ENCODE peak calls at places on chromosomes 1 and 21, in four cellular contexts. One of them, this sample, is unnamed.

GRCh38 chr1:43247256-43247921 is 22.4 kb upstream of the TMEM125 start:
- DNase-seq in RWPE1: no peak
- DNase-seq in Peyer's patch: no peak
- DNase-seq in left ventricle myocardium inferior: no peak
- DNase-seq in this sample: no peak

GRCh38 chr1:47415728-47416318 is at the start of gene FOXE3:
- DNase-seq in RWPE1: no peak
- DNase-seq in Peyer's patch: no peak
- DNase-seq in left ventricle myocardium inferior: no peak
- DNase-seq in this sample: no peak

GRCh38 chr1:52159033-52159789 is 17.3 kb downstream of the ZFYVE9 start:
- DNase-seq in RWPE1: peak
- DNase-seq in Peyer's patch: no peak
- DNase-seq in left ventricle myocardium inferior: no peak
- DNase-seq in this sample: no peak

GRCh38 chr1:228647523-228648444 is 87.5 kb upstream of the RHOU start:
- DNase-seq in RWPE1: peak
- DNase-seq in Peyer's patch: no peak
- DNase-seq in left ventricle myocardium inferior: peak
- DNase-seq in this sample: peak

GRCh38 chr1:65002508-65003315 is 36.4 kb upstream of the JAK1 start:
- DNase-seq in RWPE1: peak
- DNase-seq in Peyer's patch: peak
- DNase-seq in left ventricle myocardium inferior: peak
- DNase-seq in this sample: peak

GRCh38 chr1:187696092-187696491 is 867.3 kb downstream of the PLA2G4A start:
- DNase-seq in RWPE1: no peak
- DNase-seq in Peyer's patch: no peak
- DNase-seq in left ventricle myocardium inferior: no peak
- DNase-seq in this sample: no peak

GRCh38 chr21:33396966-33397365 is 6.2 kb upstream of the IFNGR2 start:
- DNase-seq in RWPE1: no peak
- DNase-seq in Peyer's patch: no peak
- DNase-seq in left ventricle myocardium inferior: peak
- DNase-seq in this sample: no peak

GRCh38 chr1:38780133-38780532 is 79.4 kb downstream of the RRAGC start:
- DNase-seq in RWPE1: no peak
- DNase-seq in Peyer's patch: no peak
- DNase-seq in left ventricle myocardium inferior: no peak
- DNase-seq in this sample: no peak

GRCh38 chr1:79603862-79604261 is 597.3 kb upstream of the ADGRL4 start:
- DNase-seq in RWPE1: no peak
- DNase-seq in Peyer's patch: no peak
- DNase-seq in left ventricle myocardium inferior: no peak
- DNase-seq in this sample: no peak

GRCh38 chr1:245751111-245751510 is 596.3 kb downstream of the KIF26B start:
- DNase-seq in RWPE1: no peak
- DNase-seq in Peyer's patch: no peak
- DNase-seq in left ventricle myocardium inferior: no peak
- DNase-seq in this sample: no peak

GRCh38 chr1:51750218-51750617 is 128.3 kb downstream of the NRDC start:
- DNase-seq in RWPE1: no peak
- DNase-seq in Peyer's patch: no peak
- DNase-seq in left ventricle myocardium inferior: no peak
- DNase-seq in this sample: no peak

GRCh38 chr1:180002437-180002836 is 47.8 kb downstream of the CEP350 start:
- DNase-seq in RWPE1: no peak
- DNase-seq in Peyer's patch: no peak
- DNase-seq in left ventricle myocardium inferior: no peak
- DNase-seq in this sample: no peak

GRCh38 chr1:22567176-22567575 is 3.9 kb downstream of the EPHA8 start:
- DNase-seq in RWPE1: no peak
- DNase-seq in Peyer's patch: no peak
- DNase-seq in left ventricle myocardium inferior: no peak
- DNase-seq in this sample: no peak

GRCh38 chr1:59684698-59685097 is 130.1 kb upstream of the HOOK1 start:
- DNase-seq in RWPE1: no peak
- DNase-seq in Peyer's patch: no peak
- DNase-seq in left ventricle myocardium inferior: no peak
- DNase-seq in this sample: no peak

GRCh38 chr1:99767996-99768524 is 1.6 kb upstream of the FRRS1 start:
- DNase-seq in RWPE1: no peak
- DNase-seq in Peyer's patch: no peak
- DNase-seq in left ventricle myocardium inferior: no peak
- DNase-seq in this sample: no peak

GRCh38 chr1:198283222-198283621 is 126.4 kb downstream of the NEK7 start:
- DNase-seq in RWPE1: no peak
- DNase-seq in Peyer's patch: no peak
- DNase-seq in left ventricle myocardium inferior: no peak
- DNase-seq in this sample: no peak

GRCh38 chr1:245079021-245079609 is 75.7 kb upstream of the KIF26B start:
- DNase-seq in RWPE1: peak
- DNase-seq in Peyer's patch: no peak
- DNase-seq in left ventricle myocardium inferior: no peak
- DNase-seq in this sample: no peak

GRCh38 chr1:91427741-91428140 is 23.1 kb upstream of the HFM1 start:
- DNase-seq in RWPE1: no peak
- DNase-seq in Peyer's patch: no peak
- DNase-seq in left ventricle myocardium inferior: no peak
- DNase-seq in this sample: no peak

GRCh38 chr1:226181996-226182714 is 4.4 kb downstream of the ACBD3 start:
- DNase-seq in RWPE1: peak
- DNase-seq in Peyer's patch: peak
- DNase-seq in left ventricle myocardium inferior: peak
- DNase-seq in this sample: peak

GRCh38 chr1:220363196-220363831 is 91.1 kb upstream of the RAB3GAP2 start:
- DNase-seq in RWPE1: peak
- DNase-seq in Peyer's patch: no peak
- DNase-seq in left ventricle myocardium inferior: no peak
- DNase-seq in this sample: no peak

GRCh38 chr1:114770989-114771388 is 9.5 kb downstream of the SIKE1 start:
- DNase-seq in RWPE1: no peak
- DNase-seq in Peyer's patch: no peak
- DNase-seq in left ventricle myocardium inferior: no peak
- DNase-seq in this sample: no peak

GRCh38 chr1:53317651-53318539 is 10.0 kb downstream of the LRP8 start:
- DNase-seq in RWPE1: no peak
- DNase-seq in Peyer's patch: no peak
- DNase-seq in left ventricle myocardium inferior: no peak
- DNase-seq in this sample: no peak

GRCh38 chr1:170145691-170146676 is at the start of gene NTMT2:
- DNase-seq in RWPE1: no peak
- DNase-seq in Peyer's patch: no peak
- DNase-seq in left ventricle myocardium inferior: peak
- DNase-seq in this sample: no peak

GRCh38 chr1:202084791-202085681 is 37.7 kb upstream of the GPR37L1 start:
- DNase-seq in RWPE1: no peak
- DNase-seq in Peyer's patch: no peak
- DNase-seq in left ventricle myocardium inferior: no peak
- DNase-seq in this sample: no peak

GRCh38 chr1:248618878-248619277 is 16.0 kb downstream of the OR2T11 start:
- DNase-seq in RWPE1: no peak
- DNase-seq in Peyer's patch: peak
- DNase-seq in left ventricle myocardium inferior: peak
- DNase-seq in this sample: no peak

GRCh38 chr1:168991667-168992475 is 114.6 kb upstream of the ATP1B1 start:
- DNase-seq in RWPE1: peak
- DNase-seq in Peyer's patch: no peak
- DNase-seq in left ventricle myocardium inferior: no peak
- DNase-seq in this sample: no peak

DNA sequence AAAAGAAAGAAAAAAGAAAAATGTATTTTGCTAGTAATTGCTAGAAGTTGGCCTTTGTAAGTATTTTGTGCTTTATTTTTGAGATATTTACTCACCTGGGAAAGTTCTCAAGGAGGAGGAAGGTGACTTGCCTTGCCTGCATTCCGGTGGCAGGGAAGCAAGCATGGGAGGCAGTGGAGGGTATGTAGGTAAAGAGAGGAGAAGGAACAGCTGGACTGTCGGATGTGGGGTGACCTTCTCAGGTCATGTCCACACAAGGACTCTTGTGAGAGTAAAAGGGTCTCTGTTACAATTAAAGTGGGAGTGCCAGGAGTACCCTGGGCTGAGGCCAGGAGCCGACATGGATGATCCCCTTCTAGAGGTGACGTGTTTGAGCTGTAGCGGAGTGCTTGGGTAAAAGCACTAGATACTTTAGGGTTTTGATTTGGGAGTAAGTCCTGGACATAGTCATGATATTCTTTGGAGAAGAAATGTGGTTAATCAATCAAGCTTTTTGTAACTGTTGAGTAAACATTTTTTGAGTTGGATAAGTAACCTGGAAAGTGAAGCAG is 25.1 kb downstream of the UBE4B start:
- DNase-seq in RWPE1: no peak
- DNase-seq in Peyer's patch: no peak
- DNase-seq in left ventricle myocardium inferior: no peak
- DNase-seq in this sample: no peak
- H3K27ac ChIP-seq in RWPE1: peak
- H3K27ac ChIP-seq in Peyer's patch: no peak
- H3K27ac ChIP-seq in left ventricle myocardium inferior: peak
- H3K27ac ChIP-seq in this sample: no peak

GRCh38 chr21:25934130-25934529 is 199.4 kb downstream of the GABPA start:
- DNase-seq in RWPE1: no peak
- DNase-seq in Peyer's patch: no peak
- DNase-seq in left ventricle myocardium inferior: no peak
- DNase-seq in this sample: no peak
- H3K27ac ChIP-seq in RWPE1: peak
- H3K27ac ChIP-seq in Peyer's patch: peak
- H3K27ac ChIP-seq in left ventricle myocardium inferior: peak
- H3K27ac ChIP-seq in this sample: no peak

DNA sequence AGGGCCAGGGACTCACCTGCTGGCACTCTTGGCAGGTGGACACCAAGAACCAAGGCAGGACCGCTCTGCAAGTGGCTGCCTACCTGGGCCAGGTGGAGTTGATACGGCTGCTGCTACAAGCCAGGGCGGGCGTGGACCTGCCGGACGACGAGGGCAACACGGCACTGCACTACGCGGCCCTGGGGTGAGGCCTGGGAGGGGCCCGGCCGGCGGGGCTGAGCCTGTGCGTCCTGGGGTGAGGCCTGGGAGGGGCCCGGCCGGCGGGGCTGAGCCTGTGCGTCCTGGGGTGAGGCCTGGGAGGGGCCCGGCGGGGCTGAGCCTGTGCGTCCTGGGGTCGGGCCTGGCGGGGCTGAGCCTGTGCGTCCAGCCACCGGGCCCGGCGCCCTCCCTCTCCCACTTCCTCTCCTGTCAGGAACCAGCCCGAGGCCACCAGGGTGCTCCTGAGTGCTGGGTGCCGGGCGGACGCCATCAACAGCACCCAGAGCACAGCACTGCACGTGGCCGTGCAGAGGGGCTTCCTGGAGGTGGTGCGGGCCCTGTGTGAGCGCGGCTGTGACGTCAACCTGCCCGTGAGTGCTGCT is 4.6 kb upstream of the MMP23B start:
- DNase-seq in RWPE1: no peak
- DNase-seq in Peyer's patch: no peak
- DNase-seq in left ventricle myocardium inferior: no peak
- DNase-seq in this sample: no peak
- H3K27ac ChIP-seq in RWPE1: peak
- H3K27ac ChIP-seq in Peyer's patch: peak
- H3K27ac ChIP-seq in left ventricle myocardium inferior: no peak
- H3K27ac ChIP-seq in this sample: no peak

GRCh38 chr1:230646710-230647302 is 4.5 kb downstream of the COG2 start:
- DNase-seq in RWPE1: no peak
- DNase-seq in Peyer's patch: no peak
- DNase-seq in left ventricle myocardium inferior: no peak
- DNase-seq in this sample: no peak
- H3K27ac ChIP-seq in RWPE1: no peak
- H3K27ac ChIP-seq in Peyer's patch: no peak
- H3K27ac ChIP-seq in left ventricle myocardium inferior: no peak
- H3K27ac ChIP-seq in this sample: no peak

DNA sequence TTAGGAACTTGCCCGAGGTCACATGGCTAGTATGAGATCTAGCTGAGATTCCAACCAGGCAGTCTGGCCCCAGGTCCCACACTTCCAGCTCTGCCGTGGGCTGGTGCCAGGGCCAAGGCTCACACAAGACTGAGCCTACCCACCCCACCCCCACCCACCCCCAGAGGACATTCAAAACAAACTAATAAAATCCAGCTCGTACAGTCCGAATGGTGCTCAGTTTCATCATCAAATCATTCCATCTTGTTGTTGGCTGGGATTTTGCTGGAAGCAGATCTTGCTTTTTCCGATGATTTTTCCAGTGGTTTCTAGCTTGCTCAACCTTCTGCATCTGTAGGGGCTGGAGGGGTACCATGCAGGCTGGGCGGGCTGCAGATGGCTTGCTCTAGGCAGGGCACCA is 27.9 kb downstream of the MATN1 start:
- DNase-seq in RWPE1: no peak
- DNase-seq in Peyer's patch: no peak
- DNase-seq in left ventricle myocardium inferior: no peak
- DNase-seq in this sample: no peak
- H3K27ac ChIP-seq in RWPE1: no peak
- H3K27ac ChIP-seq in Peyer's patch: no peak
- H3K27ac ChIP-seq in left ventricle myocardium inferior: no peak
- H3K27ac ChIP-seq in this sample: no peak

GRCh38 chr21:45420061-45420521 is 15.1 kb downstream of the COL18A1 start:
- DNase-seq in RWPE1: no peak
- DNase-seq in Peyer's patch: no peak
- DNase-seq in left ventricle myocardium inferior: peak
- DNase-seq in this sample: no peak
- H3K27ac ChIP-seq in RWPE1: peak
- H3K27ac ChIP-seq in Peyer's patch: no peak
- H3K27ac ChIP-seq in left ventricle myocardium inferior: peak
- H3K27ac ChIP-seq in this sample: no peak

GRCh38 chr21:36744190-36744559 is 45.3 kb downstream of the SIM2 start:
- DNase-seq in RWPE1: no peak
- DNase-seq in Peyer's patch: no peak
- DNase-seq in left ventricle myocardium inferior: no peak
- DNase-seq in this sample: no peak
- H3K27ac ChIP-seq in RWPE1: peak
- H3K27ac ChIP-seq in Peyer's patch: no peak
- H3K27ac ChIP-seq in left ventricle myocardium inferior: no peak
- H3K27ac ChIP-seq in this sample: no peak

GRCh38 chr1:155133799-155134281 is 1.8 kb upstream of the SLC50A1 start:
- DNase-seq in RWPE1: no peak
- DNase-seq in Peyer's patch: no peak
- DNase-seq in left ventricle myocardium inferior: no peak
- DNase-seq in this sample: no peak

GRCh38 chr1:155131846-155132245 is 3.8 kb upstream of the SLC50A1 start:
- DNase-seq in RWPE1: no peak
- DNase-seq in Peyer's patch: no peak
- DNase-seq in left ventricle myocardium inferior: no peak
- DNase-seq in this sample: no peak

GRCh38 chr1:155128755-155129473 is 1.2 kb downstream of the EFNA1 start:
- DNase-seq in RWPE1: no peak
- DNase-seq in Peyer's patch: no peak
- DNase-seq in left ventricle myocardium inferior: peak
- DNase-seq in this sample: peak

GRCh38 chr1:155130272-155131006 is 2.8 kb downstream of the EFNA1 start:
- DNase-seq in RWPE1: no peak
- DNase-seq in Peyer's patch: no peak
- DNase-seq in left ventricle myocardium inferior: no peak
- DNase-seq in this sample: no peak

GRCh38 chr1:155131285-155131684 is 3.6 kb downstream of the EFNA1 start:
- DNase-seq in RWPE1: no peak
- DNase-seq in Peyer's patch: no peak
- DNase-seq in left ventricle myocardium inferior: peak
- DNase-seq in this sample: peak
- H3K27ac ChIP-seq in RWPE1: peak
- H3K27ac ChIP-seq in Peyer's patch: peak
- H3K27ac ChIP-seq in left ventricle myocardium inferior: peak
- H3K27ac ChIP-seq in this sample: peak